ENCODE peak calls at places on chromosomes 16 and 17, in five cellular contexts. D, L, P, B and Q are unnamed samples.

GRCh38 chr16:9225527-9226316 is 134.3 kb downstream of the HAPSTR1 start:
- DNase-seq in D (no peak), L (no peak), P (no peak), B (no peak), Q (peak; percentile 12)

GRCh38 chr17:45172541-45173286 is 11.0 kb downstream of the HEXIM2 start:
- DNase-seq in D (peak; percentile 73), L (peak; percentile 89), P (peak; percentile 70), B (peak; percentile 83), Q (no peak)

GRCh38 chr17:44921122-44921882 is 6.0 kb upstream of the GFAP start:
- DNase-seq in D (no peak), L (no peak), P (no peak), B (no peak), Q (no peak)

GRCh38 chr17:64178011-64178825 is 48.3 kb upstream of the ERN1 start:
- DNase-seq in D (peak; percentile 22), L (no peak), P (no peak), B (no peak), Q (no peak)

GRCh38 chr16:66131895-66132294 is 234.6 kb upstream of the CDH5 start:
- DNase-seq in D (peak; percentile 64), L (peak; percentile 34), P (no peak), B (no peak), Q (no peak)

GRCh38 chr17:76440722-76441362 is 12.1 kb downstream of the UBE2O start:
- DNase-seq in D (no peak), L (no peak), P (no peak), B (no peak), Q (no peak)

GRCh38 chr16:1299012-1299867 is 10.2 kb upstream of the UBE2I start:
- DNase-seq in D (no peak), L (no peak), P (no peak), B (peak; percentile 89), Q (no peak)

GRCh38 chr17:16477666-16478065 is 14.3 kb downstream of the LRRC75A start:
- DNase-seq in D (no peak), L (no peak), P (no peak), B (no peak), Q (no peak)

GRCh38 chr17:48026503-48027321 is 10.9 kb downstream of the COPZ2 start:
- DNase-seq in D (peak; percentile 90), L (peak; percentile 87), P (peak; percentile 79), B (peak; percentile 79), Q (peak; percentile 52)

GRCh38 chr16:74049027-74049426 is 247.6 kb upstream of the PSMD7 start:
- DNase-seq in D (no peak), L (no peak), P (no peak), B (no peak), Q (no peak)

GRCh38 chr16:24118126-24118821 is 137.9 kb upstream of the CACNG3 start:
- DNase-seq in D (no peak), L (no peak), P (no peak), B (no peak), Q (no peak)

GRCh38 chr16:88993006-88993787 is 16.2 kb upstream of the CBFA2T3 start:
- DNase-seq in D (peak; percentile 4), L (no peak), P (no peak), B (no peak), Q (no peak)

GRCh38 chr17:17839792-17840707 is 3.3 kb upstream of the SREBF1 start:
- DNase-seq in D (peak; percentile 90), L (peak; percentile 94), P (peak; percentile 90), B (peak; percentile 94), Q (no peak)

GRCh38 chr17:79083191-79083971 is 8.8 kb downstream of the ENGASE start:
- DNase-seq in D (no peak), L (no peak), P (peak; percentile 8), B (no peak), Q (no peak)

GRCh38 chr17:39634384-39634871 is 2.5 kb upstream of the STARD3 start:
- DNase-seq in D (peak; percentile 53), L (peak; percentile 58), P (no peak), B (no peak), Q (no peak)

GRCh38 chr17:61405047-61405685 is 5.5 kb downstream of the TBX2 start:
- DNase-seq in D (peak; percentile 50), L (no peak), P (no peak), B (no peak), Q (no peak)

GRCh38 chr17:280216-280615 is 72.4 kb downstream of the RPH3AL start:
- DNase-seq in D (no peak), L (no peak), P (no peak), B (peak; percentile 8), Q (no peak)

GRCh38 chr17:68424188-68424587 is 33.1 kb downstream of the WIPI1 start:
- DNase-seq in D (no peak), L (no peak), P (no peak), B (no peak), Q (no peak)

GRCh38 chr16:1745900-1746692 is 25.2 kb downstream of the NME3 start:
- DNase-seq in D (peak; percentile 50), L (peak; percentile 84), P (no peak), B (no peak), Q (no peak)

GRCh38 chr16:26247063-26247462 is 555.3 kb downstream of the HS3ST4 start:
- DNase-seq in D (no peak), L (no peak), P (no peak), B (no peak), Q (no peak)

GRCh38 chr17:43784628-43785101 is 4.4 kb downstream of the CFAP97D1 start:
- DNase-seq in D (peak; percentile 53), L (no peak), P (no peak), B (no peak), Q (no peak)
- TF ChIP-seq CTCF in D (no peak), L (no peak), P (no peak), B (no peak), Q (no peak)

GRCh38 chr16:4270091-4270490 is 2.7 kb downstream of the TFAP4 start:
- DNase-seq in D (no peak), L (no peak), P (no peak), B (peak; percentile 56), Q (no peak)
- TF ChIP-seq CTCF in D (no peak), L (no peak), P (no peak), B (no peak), Q (no peak)

GRCh38 chr16:84952335-84953050 is 58.8 kb downstream of the ZDHHC7 start:
- DNase-seq in D (peak; percentile 89), L (peak; percentile 77), P (peak; percentile 66), B (peak; percentile 76), Q (peak; percentile 61)

GRCh38 chr16:84948855-84949610 is 62.3 kb downstream of the ZDHHC7 start:
- DNase-seq in D (no peak), L (no peak), P (no peak), B (no peak), Q (no peak)

GRCh38 chr16:84953051-84953746 is 58.1 kb downstream of the ZDHHC7 start:
- DNase-seq in D (no peak), L (no peak), P (no peak), B (no peak), Q (no peak)

GRCh38 chr16:84949776-84950436 is 61.4 kb downstream of the ZDHHC7 start:
- DNase-seq in D (no peak), L (no peak), P (no peak), B (no peak), Q (no peak)

DNA sequence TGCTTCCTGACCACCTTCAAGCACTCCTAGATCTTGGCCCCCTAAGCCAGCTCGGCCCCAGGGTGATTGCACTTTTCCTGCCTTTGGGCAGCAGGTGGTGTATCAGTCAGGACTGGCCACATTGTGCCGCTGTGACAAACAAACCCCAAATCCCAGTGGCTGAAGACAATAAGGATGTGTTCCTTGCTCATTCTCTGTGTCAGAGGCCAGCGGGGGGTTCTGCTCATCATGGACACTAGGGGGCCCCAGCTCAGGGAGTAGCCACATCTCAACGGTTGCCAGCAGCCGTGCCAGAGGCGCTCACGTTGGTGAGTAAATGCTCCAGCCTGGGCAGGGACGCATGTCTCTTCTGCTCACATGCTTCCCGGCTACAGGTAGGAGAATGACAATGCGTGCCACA is 60.4 kb downstream of the ZDHHC7 start:
- DNase-seq in D (no peak), L (no peak), P (no peak), B (no peak), Q (no peak)
- TF ChIP-seq CTCF in D (peak; percentile 9), L (no peak), P (peak; percentile 14), B (no peak), Q (no peak)

DNA sequence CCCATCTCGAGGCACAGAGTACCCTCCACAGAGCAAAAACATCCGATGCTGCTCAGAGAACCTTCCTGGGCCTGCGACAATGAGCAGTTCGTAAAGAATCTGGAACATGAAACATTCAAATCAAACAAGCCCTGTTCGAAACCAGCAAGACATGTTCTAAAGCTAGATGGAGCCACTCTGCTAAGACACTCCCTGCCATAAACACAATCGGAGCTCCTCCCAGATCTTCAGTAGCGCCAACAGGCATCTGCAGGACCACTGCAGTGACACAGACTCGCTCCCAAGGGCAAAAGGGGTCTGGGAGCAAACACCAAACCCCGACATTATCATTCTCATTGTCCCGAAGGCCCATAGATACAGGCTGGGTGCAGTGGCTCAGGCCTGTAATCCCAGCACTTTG is 108.7 kb downstream of the ZFHX3 start:
- DNase-seq in D (peak; percentile 80), L (peak; percentile 17), P (peak; percentile 48), B (no peak), Q (no peak)
- TF ChIP-seq CTCF in D (peak; percentile 40), L (no peak), P (peak; percentile 42), B (no peak), Q (no peak)

DNA sequence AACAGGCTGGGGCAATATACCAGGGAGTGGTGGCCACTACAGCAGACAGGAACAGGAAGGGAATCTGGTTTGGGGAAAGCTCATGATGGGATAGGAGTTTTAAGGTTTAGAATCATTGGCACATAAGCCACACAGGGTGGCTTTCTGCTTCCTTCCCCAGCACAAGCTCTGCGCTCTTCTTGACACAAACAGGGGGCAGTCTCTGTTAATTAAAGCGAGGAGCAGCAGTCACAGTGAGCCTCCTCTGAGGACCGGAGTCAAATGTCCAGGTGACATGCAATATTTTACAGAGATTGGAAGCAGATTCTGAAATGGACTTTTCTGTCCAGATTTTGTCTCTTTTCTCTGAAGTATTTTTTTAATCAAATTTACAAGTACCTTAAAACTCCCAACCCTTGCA is 2.8 kb upstream of the SHISA9 start:
- DNase-seq in D (no peak), L (no peak), P (no peak), B (no peak), Q (no peak)
- TF ChIP-seq CTCF in D (no peak), L (no peak), P (no peak), B (no peak), Q (peak; percentile 25)